ENCODE peak calls at places on chromosomes 13 and 19, in seven cellular contexts. M is HCT116, O is H1, V is SK-N-SH, C is GM12878, F is HepG2, J is K562. S is an unnamed sample.
A peak's percentile ranks its signal among the peaks of the same experiment; 100 is the strongest.

GRCh38 chr13:73828811-73829210 is 305.4 kb downstream of the KLF12 start:
- DNase-seq in C (no peak), O (no peak), F (no peak), J (no peak), V (no peak), M (no peak), S (no peak)

GRCh38 chr19:16098416-16098768 is 13.3 kb upstream of the RAB8A start:
- DNase-seq in F (no peak), V (no peak), M (no peak), J (no peak), O (no peak), C (no peak), S (no peak)

GRCh38 chr13:79447141-79447540 is 33.8 kb upstream of the NDFIP2 start:
- DNase-seq in F (no peak), C (no peak), M (no peak), J (no peak), V (no peak), O (no peak), S (no peak)

GRCh38 chr19:12574036-12574435 is 22.8 kb upstream of the ZNF564 start:
- DNase-seq in V (no peak), M (no peak), J (no peak), C (peak; percentile 71), F (no peak), O (no peak), S (no peak)

GRCh38 chr19:45347570-45348366 is 7.2 kb downstream of the KLC3 start:
- DNase-seq in M (no peak), J (no peak), O (no peak), V (peak; percentile 46), C (no peak), F (no peak), S (no peak)

GRCh38 chr19:40578442-40578908 is 1.8 kb downstream of the SHKBP1 start:
- DNase-seq in F (no peak), J (peak; percentile 76), C (no peak), O (peak; percentile 75), M (no peak), V (peak; percentile 60), S (no peak)

GRCh38 chr13:48069573-48069972 is 25.3 kb downstream of the MED4 start:
- DNase-seq in F (no peak), O (no peak), M (no peak), C (no peak), V (no peak), J (no peak), S (no peak)

GRCh38 chr13:78587395-78587794 is 16.0 kb downstream of the POU4F1 start:
- DNase-seq in M (no peak), C (no peak), F (no peak), V (no peak), J (no peak), O (no peak), S (no peak)

GRCh38 chr19:34364830-34365462 is at the start of gene GPI:
- DNase-seq in V (peak; percentile 94), C (no peak), F (peak; percentile 61), O (peak; percentile 83), J (peak; percentile 82), M (no peak), S (no peak)

GRCh38 chr19:46842791-46843190 is 7.9 kb downstream of the AP2S1 start:
- DNase-seq in F (no peak), J (no peak), C (no peak), V (no peak), M (no peak), O (no peak), S (no peak)

GRCh38 chr19:48484247-48484893 is 15.2 kb downstream of the CYTH2 start:
- DNase-seq in J (no peak), C (no peak), V (no peak), F (no peak), O (no peak), M (no peak), S (no peak)

GRCh38 chr19:10718205-10719196 is 622 bp downstream of the DNM2 start:
- DNase-seq in C (no peak), M (no peak), O (peak; percentile 72), J (peak; percentile 73), F (no peak), V (peak; percentile 70), S (no peak)

GRCh38 chr19:51687791-51688664 is 5.1 kb upstream of the SPACA6 start:
- DNase-seq in V (peak; percentile 57), M (no peak), F (no peak), C (no peak), O (peak; percentile 77), J (peak; percentile 47), S (no peak)

GRCh38 chr19:33621811-33622504 is at the start of gene CHST8:
- DNase-seq in M (no peak), O (peak; percentile 86), F (no peak), V (peak; percentile 93), C (no peak), J (peak; percentile 76), S (peak; percentile 28)

GRCh38 chr13:48144413-48145035 is 49.6 kb upstream of the MED4 start:
- DNase-seq in J (no peak), O (no peak), V (no peak), M (no peak), F (no peak), C (no peak), S (no peak)

GRCh38 chr13:44578064-44578394 is 1.9 kb upstream of the TSC22D1 start:
- DNase-seq in O (no peak), M (no peak), F (no peak), V (peak; percentile 79), C (no peak), J (no peak), S (peak; percentile 25)

GRCh38 chr19:10566658-10567410 is 1.0 kb upstream of the KRI1 start:
- DNase-seq in C (peak; percentile 82), O (no peak), J (no peak), V (no peak), M (no peak), F (no peak), S (no peak)

GRCh38 chr13:22897571-22898314 is 283.0 kb upstream of the SGCG start:
- DNase-seq in O (no peak), M (no peak), V (no peak), F (no peak), J (no peak), C (no peak), S (no peak)

GRCh38 chr13:74593688-74594087 is 459.5 kb upstream of the KLF12 start:
- DNase-seq in J (no peak), M (no peak), F (no peak), V (no peak), O (no peak), C (no peak), S (no peak)

GRCh38 chr13:111325941-111326620 is 5.6 kb downstream of the TEX29 start:
- DNase-seq in M (no peak), O (no peak), C (no peak), F (no peak), J (no peak), V (no peak), S (no peak)
- H3K27me3 ChIP-seq in M (no peaks in the 10 kb centered on the region), O (no peaks in the 10 kb centered on the region), C (no peaks in the 10 kb centered on the region), F (peaks cover 5% of the 10 kb centered on the region), J (peaks cover 5% of the 10 kb centered on the region), V (peaks cover 72% of the 10 kb centered on the region), S (no peaks in the 10 kb centered on the region)

GRCh38 chr13:50140742-50141659 is 125.8 kb downstream of the KCNRG start:
- DNase-seq in V (no peak), F (no peak), C (no peak), M (no peak), J (no peak), O (no peak), S (no peak)
- H3K36me3 ChIP-seq in V (no peaks in the 10 kb centered on the region), F (no peaks in the 10 kb centered on the region), C (no peaks in the 10 kb centered on the region), M (no peaks in the 10 kb centered on the region), J (no peaks in the 10 kb centered on the region), O (no peaks in the 10 kb centered on the region), S (no peaks in the 10 kb centered on the region)

GRCh38 chr13:30752201-30752797 is 17.0 kb downstream of the ALOX5AP start:
- DNase-seq in O (no peak), V (no peak), F (no peak), M (no peak), C (no peak), J (no peak), S (no peak)
- TF ChIP-seq YY1 in O (no peak), V (no peak), F (no peak), M (no peak), C (no peak), J (no peak), S (no peak)

DNA sequence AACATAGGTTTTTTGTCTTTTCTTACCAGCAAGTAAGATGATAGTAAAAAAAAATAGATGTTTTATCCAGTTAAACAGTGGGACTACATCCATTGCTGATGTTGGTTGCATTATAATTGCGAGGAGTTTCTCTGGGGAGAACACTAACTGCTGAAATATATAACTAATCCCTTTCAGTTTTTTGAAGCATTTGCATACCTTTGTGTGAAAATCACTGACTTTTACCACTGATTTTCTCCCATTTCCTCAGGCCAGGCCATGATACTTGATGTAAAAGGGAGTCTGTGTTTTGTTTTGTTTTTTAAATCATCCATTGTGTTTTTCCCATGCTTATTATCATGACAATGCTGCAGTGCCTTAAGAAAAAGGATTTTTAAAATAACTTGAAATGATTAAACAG is 699.5 kb downstream of the PCDH9 start:
- DNase-seq in V (no peak), O (no peak), M (no peak), C (no peak), J (no peak), F (no peak), S (no peak)
- H3K27me3 ChIP-seq in V (no peaks in the 10 kb centered on the region), O (no peaks in the 10 kb centered on the region), M (no peaks in the 10 kb centered on the region), C (no peaks in the 10 kb centered on the region), J (no peaks in the 10 kb centered on the region), F (no peaks in the 10 kb centered on the region), S (no peaks in the 10 kb centered on the region)

S was measured in NT2/D1.